ENCODE peak calls at places on chromosomes 2 and 18, in five cellular contexts. T is HCT116, H is neural progenitor cell, R is heart left ventricle, V is DND-41. J is an unnamed sample.

GRCh38 chr2:162152147-162152546 is at the start of gene GCG:
- DNase-seq in R (no peak), V (no peak), T (no peak), H (no peak), J (no peak)

GRCh38 chr18:41745166-41746049 is 209.6 kb upstream of the PIK3C3 start:
- DNase-seq in H (peak; percentile 83), T (no peak), R (peak; percentile 60), V (peak; percentile 19), J (peak; percentile 49)

GRCh38 chr18:25164837-25165791 is 186.9 kb downstream of the ZNF521 start:
- DNase-seq in T (no peak), H (no peak), R (peak; percentile 46), V (no peak), J (peak; percentile 75)

GRCh38 chr2:78540255-78540654 is 485.2 kb upstream of the REG3G start:
- DNase-seq in V (no peak), T (no peak), R (no peak), H (no peak), J (no peak)

GRCh38 chr2:127429291-127429690 is 11.1 kb downstream of the PROC start:
- DNase-seq in T (no peak), V (no peak), H (no peak), R (no peak), J (no peak)

GRCh38 chr18:7177131-7177744 is 53.7 kb upstream of the LRRC30 start:
- DNase-seq in R (no peak), V (no peak), H (peak; percentile 78), T (no peak), J (peak; percentile 54)

GRCh38 chr2:102122909-102123308 is 19.6 kb upstream of the IL1R1 start:
- DNase-seq in R (no peak), T (no peak), V (no peak), H (no peak), J (no peak)

GRCh38 chr2:190759749-190760213 is 110.9 kb downstream of the NAB1 start:
- DNase-seq in H (no peak), V (no peak), R (no peak), T (peak; percentile 36), J (no peak)

GRCh38 chr2:71631411-71631931 is 178.1 kb downstream of the DYSF start:
- DNase-seq in H (no peak), R (no peak), T (no peak), V (no peak), J (no peak)

GRCh38 chr2:168192839-168193616 is 54.4 kb downstream of the STK39 start:
- DNase-seq in V (peak; percentile 82), H (no peak), R (no peak), T (no peak), J (no peak)

GRCh38 chr2:98664323-98664722 is 55.9 kb downstream of the UNC50 start:
- DNase-seq in R (no peak), V (peak; percentile 61), H (no peak), T (peak; percentile 13), J (no peak)

GRCh38 chr2:227536445-227536844 is 62.2 kb upstream of the SCYGR2 start:
- DNase-seq in V (no peak), H (no peak), R (no peak), T (no peak), J (no peak)

GRCh38 chr2:48600204-48600813 is 17.3 kb upstream of the GTF2A1L start:
- DNase-seq in H (peak; percentile 54), V (peak; percentile 20), R (no peak), T (no peak), J (peak; percentile 53)

GRCh38 chr2:64145760-64146159 is 1.5 kb upstream of the PELI1 start:
- DNase-seq in T (no peak), R (no peak), V (no peak), H (no peak), J (no peak)

GRCh38 chr2:58739033-58739432 is 497.9 kb upstream of the FANCL start:
- DNase-seq in H (no peak), R (no peak), V (no peak), T (no peak), J (no peak)

GRCh38 chr2:205748660-205749059 is 66.4 kb downstream of the NRP2 start:
- DNase-seq in T (no peak), V (no peak), H (no peak), R (no peak), J (no peak)

GRCh38 chr2:105821428-105822125 is 76.9 kb downstream of the NCK2 start:
- DNase-seq in H (no peak), V (no peak), T (no peak), R (no peak), J (no peak)

GRCh38 chr2:226738821-226739507 is 60.7 kb downstream of the IRS1 start:
- DNase-seq in H (peak; percentile 68), T (no peak), V (no peak), R (no peak), J (no peak)

GRCh38 chr2:220163486-220163885 is 536.1 kb downstream of the SLC4A3 start:
- DNase-seq in H (no peak), T (no peak), V (no peak), R (no peak), J (no peak)

GRCh38 chr2:43268066-43268971 is 41.9 kb upstream of the ZFP36L2 start:
- DNase-seq in V (no peak), H (no peak), R (no peak), T (no peak), J (no peak)
- H3K4me3 ChIP-seq in V (no peak overlapping the region), H (no peak overlapping the region), R (no peak overlapping the region), T (no peak overlapping the region), J (no peak overlapping the region)

GRCh38 chr18:45568017-45568416 is 47.3 kb upstream of the SLC14A2 start:
- DNase-seq in H (no peak), T (no peak), R (no peak), V (no peak), J (no peak)

GRCh38 chr18:45569566-45569965 is 45.7 kb upstream of the SLC14A2 start:
- DNase-seq in R (no peak), V (no peak), T (no peak), H (no peak), J (no peak)

GRCh38 chr18:45571161-45571560 is 44.1 kb upstream of the SLC14A2 start:
- DNase-seq in R (no peak), V (no peak), H (no peak), T (no peak), J (no peak)

GRCh38 chr18:45567123-45567522 is 48.2 kb upstream of the SLC14A2 start:
- DNase-seq in T (no peak), H (no peak), R (no peak), V (no peak), J (no peak)

DNA sequence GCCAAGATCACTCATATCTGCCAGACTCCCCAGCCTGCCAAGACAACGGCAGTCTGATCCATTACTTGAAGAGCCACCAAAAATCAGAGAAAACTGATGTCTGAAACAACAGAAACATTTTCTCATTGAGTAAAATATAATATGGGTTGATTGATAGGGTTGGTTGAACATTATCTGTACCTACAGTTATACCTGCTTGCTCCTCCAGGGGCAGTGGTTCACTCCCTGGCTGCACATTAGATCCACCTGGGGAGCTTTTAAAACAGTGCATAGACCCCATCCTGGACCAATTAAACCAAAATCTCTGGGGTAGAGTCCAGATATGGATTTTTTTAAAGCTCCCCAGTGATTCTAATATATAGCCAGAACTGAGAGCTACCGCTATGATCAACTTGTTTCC is 43.6 kb upstream of the SLC14A2 start:
- DNase-seq in V (no peak), T (peak; percentile 7), R (no peak), H (no peak), J (no peak)
- TF ChIP-seq CTCF in V (peak; percentile 47), T (no peak), R (no peak), H (peak; percentile 44), J (peak; percentile 34)

GRCh38 chr18:28153485-28154065 is 23.4 kb downstream of the CDH2 start:
- DNase-seq in V (no peak), R (no peak), T (no peak), H (no peak), J (no peak)

GRCh38 chr18:28163201-28163778 is 13.6 kb downstream of the CDH2 start:
- DNase-seq in H (no peak), R (no peak), V (no peak), T (no peak), J (no peak)

GRCh38 chr18:28161608-28162599 is 15.0 kb downstream of the CDH2 start:
- DNase-seq in R (no peak), T (no peak), V (no peak), H (no peak), J (no peak)

GRCh38 chr18:28159055-28159454 is 17.9 kb downstream of the CDH2 start:
- DNase-seq in H (no peak), V (no peak), R (no peak), T (no peak), J (no peak)

DNA sequence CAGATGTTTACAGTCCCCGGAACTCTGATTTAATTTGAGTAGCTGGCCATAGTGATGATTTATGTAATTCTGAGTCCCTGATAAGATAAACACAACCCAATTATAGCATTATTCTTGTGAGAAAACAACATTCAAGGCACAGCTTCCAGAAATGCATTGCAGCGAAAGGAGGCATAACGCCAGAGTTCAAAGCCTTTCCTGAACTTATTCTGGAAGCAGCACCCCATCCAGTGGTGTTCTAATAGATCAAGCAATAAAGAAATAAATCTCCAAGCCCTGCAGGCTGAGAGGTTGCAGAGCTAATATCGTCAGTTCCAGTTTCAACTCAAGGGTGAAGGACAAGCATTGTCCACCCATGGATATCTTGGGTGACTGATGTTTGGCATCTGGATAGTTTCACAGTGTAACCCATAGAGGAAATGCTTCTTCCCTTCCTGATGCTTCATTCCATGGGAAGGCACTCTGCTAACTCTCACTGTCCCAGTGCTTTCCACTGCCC is 18.8 kb downstream of the CDH2 start:
- DNase-seq in T (no peak), V (no peak), H (no peak), R (no peak), J (no peak)
- H3K4me3 ChIP-seq in T (no peak overlapping the region), V (no peak overlapping the region), H (no peak overlapping the region), R (peak overlapping the region; percentile 1), J (no peak overlapping the region)

GRCh38 chr2:225667465-225667864 is 268.0 kb downstream of the NYAP2 start:
- DNase-seq in V (no peak), H (peak; percentile 23), R (no peak), T (no peak), J (no peak)

GRCh38 chr2:225668606-225669266 is 269.2 kb downstream of the NYAP2 start:
- DNase-seq in V (peak; percentile 27), H (peak; percentile 62), R (no peak), T (peak; percentile 72), J (peak; percentile 76)

DNA sequence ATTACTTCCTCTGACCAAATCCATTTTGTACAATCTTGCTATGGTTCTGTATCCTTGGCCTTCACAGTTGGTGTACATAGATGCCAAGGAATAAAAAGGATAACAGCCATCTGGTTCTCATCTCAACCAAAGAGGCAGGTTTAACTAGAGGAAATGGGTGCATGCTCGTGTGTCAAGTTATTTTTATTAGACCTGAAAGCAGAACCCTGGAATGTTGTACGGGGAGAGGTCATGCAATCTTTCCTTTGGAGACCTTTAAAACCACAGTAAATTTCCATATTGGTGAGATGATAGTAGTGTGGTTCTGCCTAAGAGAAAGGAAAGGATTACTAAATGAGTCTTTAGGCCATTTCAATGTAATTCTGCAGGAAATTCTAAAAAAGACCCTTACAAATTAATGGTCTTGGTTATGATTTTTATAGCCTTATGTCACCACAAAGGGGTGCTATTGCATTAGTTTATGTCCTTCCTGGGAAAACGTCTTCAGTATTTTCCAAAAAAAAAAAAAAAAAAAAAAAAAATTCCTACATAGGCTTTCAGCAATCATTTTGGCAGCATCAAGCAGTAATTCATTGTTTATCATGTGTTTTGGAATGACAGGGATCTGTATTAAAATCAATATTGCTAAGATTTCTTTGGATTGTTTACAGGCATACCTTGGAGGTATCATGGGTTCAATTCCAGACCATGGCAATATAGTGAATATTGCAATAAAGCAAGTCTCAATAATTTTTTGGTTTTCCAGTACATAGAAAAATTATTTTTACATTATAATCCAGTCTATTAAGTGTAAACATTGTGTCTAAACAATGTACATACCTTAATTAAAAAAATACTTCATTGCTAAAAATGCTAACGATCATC is 270.8 kb downstream of the NYAP2 start:
- DNase-seq in T (peak; percentile 49), H (peak; percentile 53), R (no peak), V (no peak), J (no peak)
- TF ChIP-seq CTCF in T (peak; percentile 67), H (peak; percentile 63), R (peak; percentile 53), V (peak; percentile 53), J (peak; percentile 43)

J was measured in MM.1S.